ENCODE peak calls at places on chromosome 22, in five cellular contexts. One of them, this sample, is unnamed.

GRCh38 chr22:32082331-32082730 is 39.3 kb downstream of the SLC5A1 start:
- DNase-seq in aorta: no peak
- DNase-seq in ovary: no peak
- DNase-seq in left ventricle myocardium inferior: no peak
- DNase-seq in Panc1: no peak
- DNase-seq in this sample: no peak

GRCh38 chr22:50284479-50284878 is 14.3 kb upstream of the MAPK11 start:
- DNase-seq in aorta: no peak
- DNase-seq in ovary: no peak
- DNase-seq in left ventricle myocardium inferior: no peak
- DNase-seq in Panc1: no peak
- DNase-seq in this sample: no peak

GRCh38 chr22:49883294-49883640 is 29.6 kb downstream of the ZBED4 start:
- DNase-seq in aorta: no peak
- DNase-seq in ovary: no peak
- DNase-seq in left ventricle myocardium inferior: no peak
- DNase-seq in Panc1: no peak
- DNase-seq in this sample: no peak

GRCh38 chr22:50338860-50339462 is 4.2 kb upstream of the PPP6R2 start:
- DNase-seq in aorta: no peak
- DNase-seq in ovary: no peak
- DNase-seq in left ventricle myocardium inferior: no peak
- DNase-seq in Panc1: no peak
- DNase-seq in this sample: no peak

GRCh38 chr22:17725465-17725800 is 48.8 kb downstream of the BID start:
- DNase-seq in aorta: no peak
- DNase-seq in ovary: no peak
- DNase-seq in left ventricle myocardium inferior: no peak
- DNase-seq in Panc1: no peak
- DNase-seq in this sample: no peak

GRCh38 chr22:29994027-29994715 is 86.1 kb upstream of the HORMAD2 start:
- DNase-seq in aorta: no peak
- DNase-seq in ovary: no peak
- DNase-seq in left ventricle myocardium inferior: no peak
- DNase-seq in Panc1: peak; percentile 82
- DNase-seq in this sample: no peak

GRCh38 chr22:44037519-44038370 is 13.6 kb downstream of the PARVB start:
- DNase-seq in aorta: no peak
- DNase-seq in ovary: peak; percentile 57
- DNase-seq in left ventricle myocardium inferior: no peak
- DNase-seq in Panc1: peak; percentile 84
- DNase-seq in this sample: no peak

GRCh38 chr22:41197808-41198585 is 7.1 kb upstream of the L3MBTL2 start:
- DNase-seq in aorta: peak; percentile 62
- DNase-seq in ovary: peak; percentile 38
- DNase-seq in left ventricle myocardium inferior: peak; percentile 52
- DNase-seq in Panc1: no peak
- DNase-seq in this sample: no peak

GRCh38 chr22:19105867-19106802 is 16.1 kb downstream of the DGCR2 start:
- DNase-seq in aorta: no peak
- DNase-seq in ovary: no peak
- DNase-seq in left ventricle myocardium inferior: no peak
- DNase-seq in Panc1: no peak
- DNase-seq in this sample: no peak

GRCh38 chr22:24188705-24189248 is 7.5 kb downstream of the SUSD2 start:
- DNase-seq in aorta: no peak
- DNase-seq in ovary: peak; percentile 31
- DNase-seq in left ventricle myocardium inferior: no peak
- DNase-seq in Panc1: no peak
- DNase-seq in this sample: no peak
- H3K27ac ChIP-seq in aorta: no peak overlapping the region
- H3K27ac ChIP-seq in ovary: no peak overlapping the region
- H3K27ac ChIP-seq in left ventricle myocardium inferior: peak overlapping the region; percentile 38
- H3K27ac ChIP-seq in Panc1: peak overlapping the region; percentile 66
- H3K27ac ChIP-seq in this sample: no peak overlapping the region

GRCh38 chr22:37025500-37026070 is 6.0 kb downstream of the MPST start:
- DNase-seq in aorta: no peak
- DNase-seq in ovary: no peak
- DNase-seq in left ventricle myocardium inferior: no peak
- DNase-seq in Panc1: no peak
- DNase-seq in this sample: no peak
- H3K27ac ChIP-seq in aorta: no peak overlapping the region
- H3K27ac ChIP-seq in ovary: no peak overlapping the region
- H3K27ac ChIP-seq in left ventricle myocardium inferior: no peak overlapping the region
- H3K27ac ChIP-seq in Panc1: no peak overlapping the region
- H3K27ac ChIP-seq in this sample: no peak overlapping the region

GRCh38 chr22:46045459-46046298 is 68.7 kb upstream of the WNT7B start:
- DNase-seq in aorta: peak; percentile 57
- DNase-seq in ovary: peak; percentile 53
- DNase-seq in left ventricle myocardium inferior: peak; percentile 47
- DNase-seq in Panc1: no peak
- DNase-seq in this sample: peak; percentile 88

GRCh38 chr22:46047226-46047625 is 70.3 kb upstream of the WNT7B start:
- DNase-seq in aorta: no peak
- DNase-seq in ovary: peak; percentile 33
- DNase-seq in left ventricle myocardium inferior: peak; percentile 14
- DNase-seq in Panc1: no peak
- DNase-seq in this sample: peak; percentile 69

GRCh38 chr22:46044718-46045458 is 67.9 kb upstream of the WNT7B start:
- DNase-seq in aorta: peak; percentile 66
- DNase-seq in ovary: peak; percentile 74
- DNase-seq in left ventricle myocardium inferior: peak; percentile 60
- DNase-seq in Panc1: no peak
- DNase-seq in this sample: peak; percentile 75

GRCh38 chr22:46047841-46048595 is 71.1 kb upstream of the WNT7B start:
- DNase-seq in aorta: peak; percentile 82
- DNase-seq in ovary: peak; percentile 36
- DNase-seq in left ventricle myocardium inferior: peak; percentile 44
- DNase-seq in Panc1: no peak
- DNase-seq in this sample: peak; percentile 78

GRCh38 chr22:46046299-46046685 is 69.3 kb upstream of the WNT7B start:
- DNase-seq in aorta: peak; percentile 48
- DNase-seq in ovary: peak; percentile 42
- DNase-seq in left ventricle myocardium inferior: peak; percentile 17
- DNase-seq in Panc1: no peak
- DNase-seq in this sample: no peak
- H3K27ac ChIP-seq in aorta: peak overlapping the region; percentile 83
- H3K27ac ChIP-seq in ovary: peak overlapping the region; percentile 99
- H3K27ac ChIP-seq in left ventricle myocardium inferior: peak overlapping the region; percentile 100
- H3K27ac ChIP-seq in Panc1: peak overlapping the region; percentile 74
- H3K27ac ChIP-seq in this sample: peak overlapping the region; percentile 95

DNA sequence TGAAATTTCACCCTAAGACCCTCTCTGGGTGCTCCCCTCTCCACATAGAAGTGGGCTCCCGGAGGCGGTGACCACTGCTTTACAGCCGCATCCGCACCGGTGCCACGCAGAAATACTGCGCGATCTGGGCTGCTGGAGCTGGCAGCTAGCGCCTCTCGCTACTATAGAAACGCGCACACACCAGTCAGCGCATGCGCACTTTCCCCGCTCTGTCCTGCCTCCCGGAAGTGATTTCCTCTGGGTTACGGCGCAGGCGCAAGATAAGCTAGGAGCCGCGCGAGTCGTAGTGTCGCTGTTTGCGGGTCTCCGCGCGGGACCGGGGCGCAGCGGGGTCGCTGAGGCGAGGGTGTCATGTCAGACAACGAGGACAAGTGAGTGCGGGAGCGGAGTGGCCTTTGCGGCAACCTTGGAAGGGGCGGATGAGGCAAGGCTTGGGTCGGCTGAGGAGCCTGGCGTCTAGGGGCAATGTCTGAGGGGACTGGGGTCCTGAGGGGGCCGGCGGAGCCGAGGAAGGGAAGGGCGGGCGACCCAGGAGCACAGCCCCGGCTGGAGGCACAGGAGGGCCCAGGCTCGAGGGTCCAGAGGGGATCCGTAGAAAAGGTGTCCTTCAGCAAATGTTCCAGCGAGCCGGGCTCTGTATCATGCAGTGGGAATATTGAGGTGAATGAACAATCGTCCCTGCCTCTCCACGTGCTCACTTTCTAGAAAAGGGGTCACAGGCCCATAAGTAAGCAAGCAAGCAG is at the start of the genes C22orf23 and POLR2F:
- DNase-seq in aorta: peak; percentile 98
- DNase-seq in ovary: peak; percentile 98
- DNase-seq in left ventricle myocardium inferior: peak; percentile 96
- DNase-seq in Panc1: peak; percentile 68
- DNase-seq in this sample: peak; percentile 94
- H3K27ac ChIP-seq in aorta: no peak within 1 kb of the TSS
- H3K27ac ChIP-seq in ovary: peak within 1 kb of the TSS; percentile 34
- H3K27ac ChIP-seq in left ventricle myocardium inferior: peak within 1 kb of the TSS; percentile 76
- H3K27ac ChIP-seq in Panc1: peak within 1 kb of the TSS; percentile 83
- H3K27ac ChIP-seq in this sample: peak within 1 kb of the TSS; percentile 51

DNA sequence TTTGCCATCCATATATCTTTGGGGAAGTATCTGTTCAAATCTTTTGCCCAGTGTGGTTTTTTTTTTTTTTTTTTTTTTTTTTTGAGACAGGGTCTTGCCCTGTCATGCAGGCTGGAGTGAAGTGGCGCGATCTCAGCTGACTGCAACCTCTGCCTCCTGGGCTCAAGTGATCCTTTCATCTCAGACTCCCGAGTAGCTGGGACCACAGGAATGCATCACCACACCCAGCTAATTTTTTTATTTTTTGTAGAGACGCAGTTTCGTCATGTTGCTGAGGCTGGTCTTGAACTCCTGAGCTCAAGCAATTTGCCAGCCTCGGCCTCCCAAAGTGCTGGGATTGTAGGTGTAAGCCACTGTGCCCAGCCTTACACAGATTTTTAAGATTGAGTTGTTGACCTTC is 4.8 kb upstream of the FAM118A start:
- DNase-seq in aorta: no peak
- DNase-seq in ovary: no peak
- DNase-seq in left ventricle myocardium inferior: no peak
- DNase-seq in Panc1: no peak
- DNase-seq in this sample: no peak
- H3K27ac ChIP-seq in aorta: no peak overlapping the region
- H3K27ac ChIP-seq in ovary: no peak overlapping the region
- H3K27ac ChIP-seq in left ventricle myocardium inferior: no peak overlapping the region
- H3K27ac ChIP-seq in Panc1: no peak overlapping the region
- H3K27ac ChIP-seq in this sample: no peak overlapping the region

GRCh38 chr22:20953342-20953608 is 13.8 kb upstream of the AIFM3 start:
- DNase-seq in aorta: no peak
- DNase-seq in ovary: no peak
- DNase-seq in left ventricle myocardium inferior: no peak
- DNase-seq in Panc1: no peak
- DNase-seq in this sample: no peak

GRCh38 chr22:20952544-20953341 is 14.3 kb upstream of the AIFM3 start:
- DNase-seq in aorta: no peak
- DNase-seq in ovary: no peak
- DNase-seq in left ventricle myocardium inferior: no peak
- DNase-seq in Panc1: no peak
- DNase-seq in this sample: no peak

GRCh38 chr22:20953668-20954500 is 13.2 kb upstream of the AIFM3 start:
- DNase-seq in aorta: no peak
- DNase-seq in ovary: no peak
- DNase-seq in left ventricle myocardium inferior: no peak
- DNase-seq in Panc1: no peak
- DNase-seq in this sample: no peak

GRCh38 chr22:20951151-20951931 is 15.7 kb upstream of the AIFM3 start:
- DNase-seq in aorta: no peak
- DNase-seq in ovary: no peak
- DNase-seq in left ventricle myocardium inferior: no peak
- DNase-seq in Panc1: no peak
- DNase-seq in this sample: no peak

DNA sequence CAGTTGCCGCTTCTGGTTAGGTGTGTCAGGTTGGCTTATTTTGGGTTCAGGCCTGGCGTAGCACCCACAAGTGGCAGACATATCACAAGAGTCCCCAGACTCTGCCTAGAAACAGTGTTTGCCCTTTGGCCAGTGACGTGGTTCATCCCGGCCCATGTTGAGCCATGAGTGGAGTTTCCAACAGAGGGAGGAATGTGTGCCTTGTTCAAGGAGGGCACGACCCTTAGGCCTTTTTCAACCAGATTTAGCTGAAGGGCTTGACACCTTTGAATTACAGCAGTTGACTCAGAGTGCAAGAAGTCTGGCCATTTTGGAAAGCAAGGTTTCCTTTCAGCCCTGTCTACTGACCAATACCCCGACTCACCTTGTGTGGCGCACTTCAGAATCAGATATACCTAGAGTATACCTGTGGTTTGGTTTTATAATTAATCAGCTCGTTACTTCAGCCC is 15.1 kb upstream of the AIFM3 start:
- DNase-seq in aorta: no peak
- DNase-seq in ovary: no peak
- DNase-seq in left ventricle myocardium inferior: no peak
- DNase-seq in Panc1: no peak
- DNase-seq in this sample: no peak
- H3K27ac ChIP-seq in aorta: no peak overlapping the region
- H3K27ac ChIP-seq in ovary: no peak overlapping the region
- H3K27ac ChIP-seq in left ventricle myocardium inferior: no peak overlapping the region
- H3K27ac ChIP-seq in Panc1: peak overlapping the region; percentile 18
- H3K27ac ChIP-seq in this sample: no peak overlapping the region

DNA sequence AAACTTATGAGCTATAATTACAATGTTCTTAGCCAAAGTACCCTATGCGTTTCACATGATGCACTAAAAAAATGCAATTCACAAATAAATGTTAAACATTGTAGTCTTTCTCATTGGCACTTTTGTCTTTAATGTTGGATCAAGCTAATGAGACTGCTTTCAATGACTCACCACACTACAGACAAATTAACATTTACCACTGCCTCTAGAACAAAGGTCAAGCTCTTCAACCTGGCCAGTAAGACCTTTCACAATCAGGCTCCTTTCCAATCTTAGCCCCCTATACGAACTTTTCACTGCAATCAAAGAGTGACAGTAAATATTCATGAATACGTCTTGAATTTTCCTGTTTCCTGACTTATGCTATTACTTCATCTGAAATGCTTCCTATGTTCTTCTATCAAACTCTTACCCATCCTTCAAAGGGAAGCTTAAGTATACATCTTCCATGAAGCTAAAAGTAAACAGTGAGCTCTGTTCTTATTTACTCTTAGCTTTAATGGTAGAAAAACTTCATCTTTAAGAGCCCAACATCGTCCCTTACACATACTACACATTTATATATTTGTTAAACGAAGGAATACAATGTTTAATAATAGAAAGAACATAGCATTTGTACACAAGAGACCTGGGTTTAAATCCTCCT is 326.6 kb upstream of the PITPNB start:
- DNase-seq in aorta: no peak
- DNase-seq in ovary: no peak
- DNase-seq in left ventricle myocardium inferior: no peak
- DNase-seq in Panc1: no peak
- DNase-seq in this sample: no peak
- H3K27ac ChIP-seq in aorta: no peak overlapping the region
- H3K27ac ChIP-seq in ovary: no peak overlapping the region
- H3K27ac ChIP-seq in left ventricle myocardium inferior: peak overlapping the region; percentile 22
- H3K27ac ChIP-seq in Panc1: no peak overlapping the region
- H3K27ac ChIP-seq in this sample: no peak overlapping the region

GRCh38 chr22:20776624-20777405 is 2.9 kb downstream of the SERPIND1 start:
- DNase-seq in aorta: no peak
- DNase-seq in ovary: no peak
- DNase-seq in left ventricle myocardium inferior: no peak
- DNase-seq in Panc1: no peak
- DNase-seq in this sample: no peak
- H3K27ac ChIP-seq in aorta: no peak overlapping the region
- H3K27ac ChIP-seq in ovary: no peak overlapping the region
- H3K27ac ChIP-seq in left ventricle myocardium inferior: no peak overlapping the region
- H3K27ac ChIP-seq in Panc1: no peak overlapping the region
- H3K27ac ChIP-seq in this sample: no peak overlapping the region

DNA sequence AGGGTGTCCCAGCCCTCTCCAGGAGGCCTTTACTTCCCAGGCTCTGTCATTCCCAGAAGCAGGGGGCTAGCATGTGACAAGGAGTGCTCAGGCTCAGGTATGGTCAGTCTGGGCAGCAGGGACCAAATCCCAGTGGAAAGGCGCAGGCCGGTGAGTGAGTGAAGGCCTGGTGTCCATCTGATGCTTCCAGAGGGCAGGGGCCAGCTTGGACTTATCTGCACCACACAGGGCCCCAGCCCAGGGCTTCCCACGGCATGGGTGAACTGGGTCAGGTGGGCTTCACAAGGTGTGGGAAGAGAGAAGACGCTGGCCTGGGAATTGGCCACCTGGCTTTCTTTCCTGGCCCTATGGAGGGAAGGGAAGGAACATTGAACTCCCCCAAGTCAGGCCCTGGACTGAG is 20.4 kb upstream of the APOBEC3A start:
- DNase-seq in aorta: no peak
- DNase-seq in ovary: no peak
- DNase-seq in left ventricle myocardium inferior: no peak
- DNase-seq in Panc1: no peak
- DNase-seq in this sample: no peak
- H3K27ac ChIP-seq in aorta: no peak overlapping the region
- H3K27ac ChIP-seq in ovary: no peak overlapping the region
- H3K27ac ChIP-seq in left ventricle myocardium inferior: no peak overlapping the region
- H3K27ac ChIP-seq in Panc1: no peak overlapping the region
- H3K27ac ChIP-seq in this sample: no peak overlapping the region

This sample was measured in coronary artery.